ENCODE peak calls at places on chromosomes 4 and X, in four cellular contexts. U is GM06990; W is CD8-positive, alpha-beta T cell; C is GM23338. D is an unnamed sample.

GRCh38 chr4:71074452-71075299 is 81.2 kb downstream of the DCK start:
- DNase-seq in W (no peak), C (no peak), U (no peak), D (peak)

GRCh38 chr4:78691971-78692814 is 84.0 kb upstream of the BMP2K start:
- DNase-seq in W (no peak), C (no peak), U (no peak), D (no peak)

GRCh38 chrX:72297953-72298730 is 7.6 kb downstream of the CITED1 start:
- DNase-seq in W (no peak), U (no peak), C (peak), D (no peak)

GRCh38 chr4:80361329-80361900 is 25.9 kb downstream of the CFAP299 start:
- DNase-seq in W (no peak), C (peak), U (no peak), D (no peak)

GRCh38 chr4:152700151-152700550 is 20.4 kb upstream of the TMEM154 start:
- DNase-seq in U (no peak), C (no peak), W (no peak), D (no peak)

GRCh38 chrX:290476-291166 is 9.4 kb downstream of the PLCXD1 start:
- DNase-seq in W (no peak), U (no peak), C (no peak), D (no peak)

GRCh38 chrX:3820170-3820569 is 106.7 kb upstream of the PRKX start:
- DNase-seq in C (no peak), W (no peak), U (no peak), D (peak)

GRCh38 chrX:8811611-8812010 is 10.4 kb upstream of the FAM9A start:
- DNase-seq in W (no peak), C (no peak), U (no peak), D (no peak)

GRCh38 chr4:143531368-143531767 is 17.9 kb downstream of the SMARCA5 start:
- DNase-seq in W (no peak), U (no peak), C (peak), D (no peak)

GRCh38 chr4:8374851-8375649 is 65.5 kb downstream of the ACOX3 start:
- DNase-seq in W (no peak), U (no peak), C (no peak), D (no peak)

GRCh38 chr4:138542191-138542771 is 300.1 kb upstream of the SLC7A11 start:
- DNase-seq in W (no peak), C (no peak), U (no peak), D (no peak)

GRCh38 chrX:154403192-154403591 is 5.0 kb downstream of the RPL10 start:
- DNase-seq in W (no peak), U (no peak), C (no peak), D (no peak)

GRCh38 chr4:144518181-144518895 is 127.6 kb upstream of the HHIP start:
- DNase-seq in U (no peak), C (peak), W (no peak), D (no peak)

GRCh38 chrX:32183066-32183465 is 1028.3 kb downstream of the DMD start:
- DNase-seq in U (no peak), C (no peak), W (no peak), D (no peak)

GRCh38 chrX:115650916-115651315 is 89.9 kb downstream of the PLS3 start:
- DNase-seq in C (peak), U (no peak), W (no peak), D (peak)

GRCh38 chrX:150577174-150577573 is 8.8 kb downstream of the MTM1 start:
- DNase-seq in U (no peak), C (no peak), W (no peak), D (no peak)

GRCh38 chr4:6332042-6332668 is 62.5 kb downstream of the WFS1 start:
- DNase-seq in C (peak), W (no peak), U (no peak), D (no peak)

GRCh38 chrX:41720125-41720780 is 3.7 kb upstream of the GPR82 start:
- DNase-seq in U (peak), C (no peak), W (peak), D (no peak)

GRCh38 chrX:116239944-116240391 is 69.4 kb downstream of the AGTR2 start:
- DNase-seq in C (no peak), W (no peak), U (no peak), D (no peak)

GRCh38 chr4:108036252-108036651 is 46.6 kb downstream of the HADH start:
- DNase-seq in C (no peak), W (peak), U (peak), D (no peak)

GRCh38 chrX:135977611-135978010 is 3.8 kb upstream of the MMGT1 start:
- DNase-seq in C (no peak), U (no peak), W (no peak), D (peak)

GRCh38 chr4:127141857-127142256 is 490.9 kb upstream of the INTU start:
- DNase-seq in W (no peak), C (no peak), U (no peak), D (peak)

GRCh38 chr4:106893395-106893881 is 142.7 kb downstream of the DKK2 start:
- DNase-seq in W (no peak), C (no peak), U (no peak), D (no peak)

GRCh38 chrX:16619024-16619423 is 30.9 kb upstream of the S100G start:
- DNase-seq in C (no peak), U (no peak), W (no peak), D (no peak)

GRCh38 chr4:64829749-64830148 is 420.5 kb upstream of the TECRL start:
- DNase-seq in C (no peak), W (no peak), U (no peak), D (no peak)

GRCh38 chr4:100898844-100899243 is 381.0 kb upstream of the EMCN start:
- DNase-seq in U (no peak), W (no peak), C (no peak), D (no peak)

GRCh38 chr4:100891808-100892207 is 374.0 kb upstream of the EMCN start:
- DNase-seq in U (no peak), W (no peak), C (no peak), D (no peak)

GRCh38 chr4:100900134-100900533 is 382.3 kb upstream of the EMCN start:
- DNase-seq in W (no peak), U (no peak), C (no peak), D (no peak)

GRCh38 chr4:100894339-100894870 is 376.6 kb upstream of the EMCN start:
- DNase-seq in W (no peak), C (no peak), U (no peak), D (no peak)

DNA sequence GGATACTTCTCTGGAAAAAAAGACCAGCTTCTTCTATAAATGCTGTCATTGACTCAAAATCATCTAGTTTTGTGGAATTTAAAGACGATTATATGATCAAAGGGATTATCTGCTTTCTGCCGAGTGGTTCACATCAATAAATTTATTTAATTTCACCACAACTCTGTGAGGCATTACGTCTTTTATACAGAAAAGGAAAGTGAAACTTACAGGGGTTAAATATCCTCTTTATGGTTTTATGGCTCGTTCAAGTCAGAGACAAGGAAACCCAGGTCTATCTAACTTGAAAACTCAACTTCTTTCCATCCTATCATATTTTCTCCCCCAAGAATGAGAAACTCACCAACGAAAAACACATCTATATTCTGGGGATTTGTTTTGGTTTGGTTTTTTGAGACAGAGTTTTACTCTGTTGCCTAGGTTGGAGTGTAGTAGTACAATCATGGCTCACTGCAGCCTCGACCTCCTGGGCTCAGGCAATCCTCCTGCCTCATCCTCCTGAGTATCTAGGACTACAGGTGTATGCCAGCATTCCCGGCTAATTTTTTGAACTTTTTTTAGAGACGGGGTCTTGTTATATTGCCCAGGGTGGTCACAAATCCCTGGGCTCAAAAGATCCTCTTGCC is 377.9 kb upstream of the EMCN start:
- DNase-seq in U (peak), W (no peak), C (no peak), D (no peak)
- H3K4me3 ChIP-seq in U (peak), W (peak), C (no peak), D (peak)

DNA sequence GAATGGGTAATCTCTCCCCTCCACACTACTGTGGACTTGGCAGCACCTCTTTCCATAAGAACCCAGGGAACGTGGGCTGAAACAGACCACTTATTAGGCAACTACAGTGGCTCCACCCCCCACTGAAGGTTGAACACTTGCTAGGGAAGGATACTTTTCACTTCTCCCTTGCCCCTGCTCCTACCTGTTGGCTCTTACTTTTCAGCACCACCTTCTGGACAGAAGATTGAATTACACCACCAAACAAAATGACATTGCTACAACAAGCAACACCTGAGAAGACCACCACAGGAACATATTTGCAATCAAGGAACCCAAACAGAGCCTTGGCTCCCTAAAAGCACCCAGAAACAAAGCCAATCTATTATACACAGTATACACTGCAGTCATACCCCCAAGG is 132.1 kb upstream of the CXCL13 start:
- DNase-seq in U (no peak), C (peak), W (no peak), D (no peak)
- TF ChIP-seq CTCF in U (peak), C (peak), W (no peak), D (peak)

DNA sequence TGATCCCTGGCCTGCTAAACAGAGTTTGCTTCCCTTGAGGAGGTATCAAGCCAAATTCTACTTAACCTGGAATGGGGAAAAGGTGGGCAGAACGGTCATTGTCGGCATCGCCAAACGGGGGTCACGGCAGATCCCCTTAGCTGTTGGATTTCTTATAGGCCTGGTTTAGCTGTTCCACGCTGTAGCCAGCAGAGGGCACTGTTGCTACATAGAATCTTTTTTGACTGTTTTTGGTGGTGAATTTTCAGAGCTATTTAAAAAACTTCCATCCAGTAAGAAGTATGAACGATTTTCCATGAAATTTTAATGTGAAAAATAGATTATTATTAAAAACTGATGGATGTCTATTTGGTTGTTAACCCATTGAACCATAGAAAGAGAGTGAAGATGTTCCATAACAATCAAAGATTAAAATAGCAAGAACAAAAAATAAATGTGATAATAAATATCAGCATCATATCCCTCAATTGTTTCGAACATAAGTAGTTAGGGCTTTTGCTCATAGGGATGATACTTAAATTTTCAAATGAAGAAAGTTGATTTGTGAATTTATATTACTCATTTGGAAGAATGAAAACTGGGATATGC is 56.6 kb downstream of the LINC00632 start:
- DNase-seq in W (peak), C (peak), U (no peak), D (no peak)
- H3K4me3 ChIP-seq in W (no peak), C (peak), U (no peak), D (peak)

DNA sequence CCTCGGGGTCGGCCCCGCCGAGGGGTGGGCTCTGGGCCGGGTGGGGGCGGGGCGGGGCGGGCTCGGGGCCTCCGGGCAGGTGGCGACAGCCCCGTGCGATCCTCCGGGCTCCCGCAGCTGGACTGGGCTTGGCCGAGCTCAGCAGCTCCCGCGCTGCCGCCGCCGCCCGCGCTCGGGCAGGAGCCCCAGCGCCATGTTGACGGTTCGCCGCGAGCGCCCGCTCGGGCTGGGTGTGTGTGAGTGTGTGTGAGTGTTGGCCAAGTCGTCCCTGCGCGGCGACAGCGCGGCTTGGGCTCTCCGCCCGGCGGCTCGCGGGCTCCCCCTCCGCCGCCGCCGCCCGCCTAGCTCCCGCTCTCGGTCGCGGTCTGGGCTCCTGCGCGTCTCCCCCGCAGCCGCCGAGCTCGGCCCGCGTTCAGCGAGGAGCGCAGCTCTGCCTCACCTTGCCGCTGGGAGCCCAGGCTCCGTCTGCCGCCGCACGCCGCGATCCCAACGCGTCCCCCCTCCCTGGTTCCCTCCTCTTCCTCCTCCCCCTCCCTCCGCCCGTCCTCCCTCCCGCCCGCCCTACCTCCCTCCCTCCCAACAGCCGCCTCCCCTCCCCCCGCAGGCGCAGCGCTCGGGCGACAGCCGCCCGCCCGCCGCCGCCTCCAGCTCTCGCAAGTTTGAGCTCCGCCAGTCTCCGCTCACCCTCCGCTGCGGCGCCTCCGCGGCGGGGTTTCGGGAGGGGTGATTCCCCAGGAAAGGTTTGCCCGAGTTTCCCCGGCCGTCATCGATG is at the start of gene BCOR:
- DNase-seq in U (peak), W (peak), C (peak), D (no peak)
- TF ChIP-seq CTCF in U (no peak), W (no peak), C (no peak), D (no peak)

DNA sequence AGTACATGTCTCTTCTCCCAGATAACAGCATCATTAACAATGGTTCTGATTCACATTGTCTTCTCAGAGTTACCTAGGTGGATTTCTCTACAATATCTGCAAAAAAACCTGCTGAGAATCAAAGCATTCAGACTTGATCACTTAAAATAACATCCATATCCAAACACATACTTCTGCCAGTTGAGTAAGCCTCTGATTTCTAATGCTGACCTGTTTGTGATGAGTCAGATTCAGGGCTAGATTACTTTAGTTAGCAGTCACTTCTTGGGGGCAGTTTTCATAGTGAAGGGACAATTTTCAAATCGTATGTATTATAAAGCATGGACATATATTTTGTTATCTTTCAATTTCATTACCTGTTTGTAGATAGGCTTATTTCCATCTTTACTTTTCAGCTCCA is 35.5 kb downstream of the CCNI start:
- DNase-seq in W (no peak), U (no peak), C (no peak), D (no peak)
- H3K4me3 ChIP-seq in W (no peak), U (no peak), C (no peak), D (no peak)

GRCh38 chr4:16278178-16278577 is 51.9 kb upstream of the TAPT1 start:
- DNase-seq in W (no peak), U (no peak), C (peak), D (no peak)
- TF ChIP-seq CTCF in W (no peak), U (no peak), C (peak), D (peak)